ENCODE peak calls at places on chromosomes 1 and 21, in six cellular contexts. B, U, F, P, I and G are unnamed samples.

GRCh38 chr1:2987773-2988172 is 33.5 kb upstream of the ACTRT2 start:
- DNase-seq in B (peak; percentile 48), U (no peak), F (no peak), P (no peak), I (no peak), G (no peak)

GRCh38 chr1:1680031-1680911 is 12.3 kb downstream of the SLC35E2B start:
- DNase-seq in B (peak; percentile 34), U (no peak), F (peak; percentile 1), P (peak; percentile 6), I (no peak), G (peak; percentile 6)

GRCh38 chr1:50236656-50237055 is 127.9 kb downstream of the ELAVL4 start:
- DNase-seq in B (no peak), U (no peak), F (no peak), P (no peak), I (no peak), G (no peak)

GRCh38 chr1:240515505-240515904 is 96.5 kb downstream of the GREM2 start:
- DNase-seq in B (no peak), U (no peak), F (peak; percentile 27), P (no peak), I (peak; percentile 85), G (no peak)

GRCh38 chr1:33220701-33221384 is 35.4 kb upstream of the ZNF362 start:
- DNase-seq in B (no peak), U (no peak), F (peak; percentile 46), P (no peak), I (peak; percentile 42), G (no peak)

GRCh38 chr1:119469741-119470140 is 37.3 kb upstream of the HSD3B1 start:
- DNase-seq in B (no peak), U (no peak), F (no peak), P (no peak), I (no peak), G (no peak)

GRCh38 chr21:29217818-29218252 is 80.9 kb upstream of the BACH1 start:
- DNase-seq in B (no peak), U (no peak), F (peak; percentile 98), P (no peak), I (peak; percentile 97), G (no peak)

GRCh38 chr1:167635233-167635648 is 5.2 kb downstream of the RCSD1 start:
- DNase-seq in B (no peak), U (no peak), F (no peak), P (peak; percentile 75), I (peak; percentile 20), G (peak; percentile 73)

GRCh38 chr1:225428879-225429455 is 1.1 kb upstream of the LBR start:
- DNase-seq in B (no peak), U (no peak), F (no peak), P (no peak), I (no peak), G (no peak)

GRCh38 chr1:113340038-113340437 is 50.3 kb upstream of the MAGI3 start:
- DNase-seq in B (no peak), U (no peak), F (no peak), P (no peak), I (no peak), G (no peak)

GRCh38 chr1:11413907-11414495 is 65.0 kb upstream of the DISP3 start:
- DNase-seq in B (no peak), U (no peak), F (no peak), P (no peak), I (no peak), G (no peak)

GRCh38 chr1:168974117-168974516 is 132.4 kb upstream of the ATP1B1 start:
- DNase-seq in B (no peak), U (no peak), F (peak; percentile 70), P (no peak), I (no peak), G (no peak)

GRCh38 chr1:46983416-46983815 is 40.1 kb upstream of the CYP4X1 start:
- DNase-seq in B (no peak), U (no peak), F (no peak), P (no peak), I (no peak), G (no peak)

GRCh38 chr21:42171091-42172053 is 47.6 kb upstream of the ABCG1 start:
- DNase-seq in B (no peak), U (peak; percentile 68), F (peak; percentile 77), P (peak; percentile 55), I (no peak), G (peak; percentile 47)

GRCh38 chr1:21338568-21339401 is 48.5 kb upstream of the ECE1 start:
- DNase-seq in B (peak; percentile 93), U (no peak), F (peak; percentile 87), P (peak; percentile 78), I (peak; percentile 23), G (peak; percentile 74)

GRCh38 chr1:1627261-1627841 is 4.6 kb upstream of the MMP23B start:
- DNase-seq in B (peak; percentile 64), U (no peak), F (no peak), P (no peak), I (no peak), G (no peak)

GRCh38 chr1:87392241-87393192 is 63.8 kb downstream of the LMO4 start:
- DNase-seq in B (no peak), U (no peak), F (peak; percentile 89), P (no peak), I (peak; percentile 86), G (no peak)

GRCh38 chr1:64624446-64624766 is 120.5 kb upstream of the RAVER2 start:
- DNase-seq in B (no peak), U (no peak), F (peak; percentile 14), P (no peak), I (peak; percentile 85), G (no peak)

GRCh38 chr1:154431586-154432373 is 26.6 kb downstream of the IL6R start:
- DNase-seq in B (no peak), U (no peak), F (peak; percentile 87), P (no peak), I (peak; percentile 99), G (no peak)

GRCh38 chr21:28142692-28143091 is 850.0 kb downstream of the LTN1 start:
- DNase-seq in B (no peak), U (no peak), F (peak; percentile 54), P (no peak), I (peak; percentile 60), G (no peak)

GRCh38 chr1:35432231-35432630 is 125.0 kb downstream of the KIAA0319L start:
- DNase-seq in B (no peak), U (peak; percentile 51), F (no peak), P (no peak), I (no peak), G (no peak)

GRCh38 chr1:88302843-88303486 is 381.1 kb upstream of the PKN2 start:
- DNase-seq in B (no peak), U (no peak), F (peak; percentile 51), P (no peak), I (peak; percentile 21), G (peak; percentile 9)

GRCh38 chr1:2610036-2610720 is 22.6 kb downstream of the MMEL1 start:
- DNase-seq in B (no peak), U (no peak), F (no peak), P (no peak), I (no peak), G (peak; percentile 13)

GRCh38 chr1:81157686-81158085 is 643.0 kb upstream of the ADGRL2 start:
- DNase-seq in B (no peak), U (no peak), F (no peak), P (no peak), I (no peak), G (no peak)

GRCh38 chr21:26191609-26192008 is 21.0 kb upstream of the APP start:
- DNase-seq in B (no peak), U (no peak), F (no peak), P (no peak), I (no peak), G (no peak)

GRCh38 chr1:38018864-38019343 is 6.4 kb downstream of the UTP11 start:
- DNase-seq in B (no peak), U (no peak), F (peak; percentile 42), P (no peak), I (no peak), G (no peak)

GRCh38 chr1:196148367-196148970 is 459.8 kb downstream of the KCNT2 start:
- DNase-seq in B (no peak), U (no peak), F (peak; percentile 70), P (no peak), I (peak; percentile 6), G (no peak)

GRCh38 chr1:180156631-180157091 is 2.0 kb downstream of the QSOX1 start:
- DNase-seq in B (no peak), U (peak; percentile 2), F (peak; percentile 52), P (no peak), I (peak; percentile 78), G (no peak)

GRCh38 chr1:109391161-109391556 is 6.6 kb downstream of the SORT1 start:
- DNase-seq in B (no peak), U (no peak), F (peak; percentile 22), P (no peak), I (peak; percentile 32), G (no peak)

GRCh38 chr1:207848234-207848633 is 62.7 kb downstream of the CD34 start:
- DNase-seq in B (no peak), U (no peak), F (peak; percentile 98), P (peak; percentile 71), I (peak; percentile 43), G (peak; percentile 57)

GRCh38 chr1:210264521-210265380 is 32.2 kb downstream of the SERTAD4 start:
- DNase-seq in B (no peak), U (no peak), F (no peak), P (no peak), I (peak; percentile 32), G (no peak)

GRCh38 chr1:156933136-156933535 is 12.7 kb downstream of the LRRC71 start:
- DNase-seq in B (no peak), U (no peak), F (no peak), P (no peak), I (no peak), G (no peak)

GRCh38 chr1:40404670-40405462 is 31.3 kb downstream of the SMAP2 start:
- DNase-seq in B (no peak), U (no peak), F (peak; percentile 76), P (no peak), I (peak; percentile 35), G (peak; percentile 27)

GRCh38 chr1:9201421-9202239 is 32.9 kb upstream of the H6PD start:
- DNase-seq in B (peak; percentile 76), U (no peak), F (peak; percentile 43), P (no peak), I (peak; percentile 72), G (no peak)

GRCh38 chr1:103373991-103374390 is 151.5 kb upstream of the RNPC3 start:
- DNase-seq in B (no peak), U (no peak), F (no peak), P (no peak), I (no peak), G (no peak)

GRCh38 chr1:79594121-79594698 is 587.7 kb upstream of the ADGRL4 start:
- DNase-seq in B (no peak), U (no peak), F (no peak), P (no peak), I (no peak), G (no peak)

GRCh38 chr1:56024155-56024554 is 555.2 kb downstream of the PLPP3 start:
- DNase-seq in B (no peak), U (no peak), F (peak; percentile 58), P (no peak), I (no peak), G (no peak)